ENCODE peak calls at places on chromosomes 6 and 20, in nine cellular contexts. One of them, this sample, is unnamed.

GRCh38 chr6:119395192-119395591 is 45.6 kb upstream of the MAN1A1 start:
- DNase-seq in type B pancreatic cell: no peak
- DNase-seq in stromal cell of bone marrow: no peak
- DNase-seq in anterior cingulate cortex: no peak
- DNase-seq in M059J: no peak
- DNase-seq in activated CD4-positive, alpha-beta memory T cell treated with anti-CD3 and anti-CD28 coated beads, Interleukin-2, amount 10 ng/mL, durations not matched to agents 7 days and 5 days: no peak
- DNase-seq in caudate nucleus: no peak
- DNase-seq in cardiac fibroblast: no peak
- DNase-seq in mammary epithelial cell: no peak
- DNase-seq in this sample: no peak

GRCh38 chr6:26065952-26066380 is 21.3 kb upstream of the HFE start:
- DNase-seq in anterior cingulate cortex: peak
- DNase-seq in mammary epithelial cell: peak
- DNase-seq in activated CD4-positive, alpha-beta memory T cell treated with anti-CD3 and anti-CD28 coated beads, Interleukin-2, amount 10 ng/mL, durations not matched to agents 7 days and 5 days: peak
- DNase-seq in type B pancreatic cell: no peak
- DNase-seq in cardiac fibroblast: peak
- DNase-seq in stromal cell of bone marrow: peak
- DNase-seq in caudate nucleus: no peak
- DNase-seq in M059J: peak
- DNase-seq in this sample: peak

GRCh38 chr6:105769987-105770386 is 316.1 kb upstream of the PRDM1 start:
- DNase-seq in stromal cell of bone marrow: peak
- DNase-seq in mammary epithelial cell: peak
- DNase-seq in anterior cingulate cortex: no peak
- DNase-seq in M059J: peak
- DNase-seq in cardiac fibroblast: peak
- DNase-seq in caudate nucleus: no peak
- DNase-seq in type B pancreatic cell: no peak
- DNase-seq in activated CD4-positive, alpha-beta memory T cell treated with anti-CD3 and anti-CD28 coated beads, Interleukin-2, amount 10 ng/mL, durations not matched to agents 7 days and 5 days: no peak
- DNase-seq in this sample: no peak

GRCh38 chr6:148887181-148887580 is 140.4 kb downstream of the UST start:
- DNase-seq in type B pancreatic cell: no peak
- DNase-seq in anterior cingulate cortex: no peak
- DNase-seq in mammary epithelial cell: peak
- DNase-seq in stromal cell of bone marrow: no peak
- DNase-seq in cardiac fibroblast: no peak
- DNase-seq in caudate nucleus: no peak
- DNase-seq in activated CD4-positive, alpha-beta memory T cell treated with anti-CD3 and anti-CD28 coated beads, Interleukin-2, amount 10 ng/mL, durations not matched to agents 7 days and 5 days: no peak
- DNase-seq in M059J: peak
- DNase-seq in this sample: no peak

GRCh38 chr20:9903048-9903651 is 64.3 kb upstream of the PAK5 start:
- DNase-seq in cardiac fibroblast: peak
- DNase-seq in M059J: peak
- DNase-seq in stromal cell of bone marrow: no peak
- DNase-seq in anterior cingulate cortex: no peak
- DNase-seq in caudate nucleus: no peak
- DNase-seq in mammary epithelial cell: no peak
- DNase-seq in type B pancreatic cell: no peak
- DNase-seq in activated CD4-positive, alpha-beta memory T cell treated with anti-CD3 and anti-CD28 coated beads, Interleukin-2, amount 10 ng/mL, durations not matched to agents 7 days and 5 days: no peak
- DNase-seq in this sample: no peak

GRCh38 chr6:71287038-71287437 is 1.6 kb upstream of the OGFRL1 start:
- DNase-seq in caudate nucleus: no peak
- DNase-seq in activated CD4-positive, alpha-beta memory T cell treated with anti-CD3 and anti-CD28 coated beads, Interleukin-2, amount 10 ng/mL, durations not matched to agents 7 days and 5 days: no peak
- DNase-seq in type B pancreatic cell: no peak
- DNase-seq in mammary epithelial cell: no peak
- DNase-seq in stromal cell of bone marrow: peak
- DNase-seq in M059J: peak
- DNase-seq in cardiac fibroblast: no peak
- DNase-seq in anterior cingulate cortex: no peak
- DNase-seq in this sample: peak

GRCh38 chr6:195861-196360 is 96.4 kb upstream of the DUSP22 start:
- DNase-seq in anterior cingulate cortex: no peak
- DNase-seq in mammary epithelial cell: no peak
- DNase-seq in type B pancreatic cell: no peak
- DNase-seq in activated CD4-positive, alpha-beta memory T cell treated with anti-CD3 and anti-CD28 coated beads, Interleukin-2, amount 10 ng/mL, durations not matched to agents 7 days and 5 days: peak
- DNase-seq in cardiac fibroblast: no peak
- DNase-seq in M059J: peak
- DNase-seq in stromal cell of bone marrow: peak
- DNase-seq in caudate nucleus: no peak
- DNase-seq in this sample: no peak

GRCh38 chr20:46713957-46714834 is 4.7 kb downstream of the SLC2A10 start:
- DNase-seq in mammary epithelial cell: no peak
- DNase-seq in activated CD4-positive, alpha-beta memory T cell treated with anti-CD3 and anti-CD28 coated beads, Interleukin-2, amount 10 ng/mL, durations not matched to agents 7 days and 5 days: no peak
- DNase-seq in M059J: no peak
- DNase-seq in cardiac fibroblast: no peak
- DNase-seq in type B pancreatic cell: no peak
- DNase-seq in caudate nucleus: no peak
- DNase-seq in stromal cell of bone marrow: no peak
- DNase-seq in anterior cingulate cortex: no peak
- DNase-seq in this sample: no peak

GRCh38 chr20:23517719-23518118 is 26.8 kb downstream of the CST8 start:
- DNase-seq in cardiac fibroblast: no peak
- DNase-seq in M059J: no peak
- DNase-seq in type B pancreatic cell: no peak
- DNase-seq in activated CD4-positive, alpha-beta memory T cell treated with anti-CD3 and anti-CD28 coated beads, Interleukin-2, amount 10 ng/mL, durations not matched to agents 7 days and 5 days: no peak
- DNase-seq in caudate nucleus: no peak
- DNase-seq in mammary epithelial cell: no peak
- DNase-seq in anterior cingulate cortex: no peak
- DNase-seq in stromal cell of bone marrow: no peak
- DNase-seq in this sample: no peak

GRCh38 chr20:63961664-63962425 is 5.6 kb upstream of the UCKL1 start:
- DNase-seq in stromal cell of bone marrow: no peak
- DNase-seq in activated CD4-positive, alpha-beta memory T cell treated with anti-CD3 and anti-CD28 coated beads, Interleukin-2, amount 10 ng/mL, durations not matched to agents 7 days and 5 days: no peak
- DNase-seq in type B pancreatic cell: no peak
- DNase-seq in M059J: no peak
- DNase-seq in caudate nucleus: no peak
- DNase-seq in cardiac fibroblast: no peak
- DNase-seq in mammary epithelial cell: no peak
- DNase-seq in anterior cingulate cortex: no peak
- DNase-seq in this sample: no peak

This sample was measured in AG09319.